ENCODE peak calls at places on chromosome 9, in seven cellular contexts. M is prostate gland, S is HCT116, N is testis, B is ovary, F is GM12891, P is upper lobe of left lung. R is an unnamed sample.

GRCh38 chr9:130770679-130771442 is 64.2 kb upstream of the ABL1 start:
- DNase-seq in M (no peak), S (peak; percentile 43), N (no peak), B (no peak), F (no peak), P (no peak), R (peak; percentile 73)

GRCh38 chr9:30075022-30075421 is 2309.4 kb upstream of the ACO1 start:
- DNase-seq in M (no peak), S (no peak), N (peak; percentile 19), B (no peak), F (no peak), P (no peak), R (no peak)

GRCh38 chr9:130409250-130409649 is 35.5 kb upstream of the ASS1 start:
- DNase-seq in M (no peak), S (no peak), N (no peak), B (no peak), F (no peak), P (no peak), R (no peak)

GRCh38 chr9:81653240-81653639 is 36.1 kb downstream of the TLE1 start:
- DNase-seq in M (no peak), S (no peak), N (no peak), B (no peak), F (no peak), P (no peak), R (no peak)

GRCh38 chr9:70936536-70936935 is 184.9 kb downstream of the TRPM3 start:
- DNase-seq in M (no peak), S (no peak), N (no peak), B (no peak), F (no peak), P (no peak), R (no peak)

GRCh38 chr9:15205632-15206243 is 101.3 kb downstream of the TTC39B start:
- DNase-seq in M (no peak), S (no peak), N (no peak), B (no peak), F (no peak), P (no peak), R (no peak)

GRCh38 chr9:91127653-91128052 is 234.1 kb downstream of the AUH start:
- DNase-seq in M (no peak), S (no peak), N (no peak), B (no peak), F (no peak), P (no peak), R (no peak)

GRCh38 chr9:107158321-107158720 is 124.8 kb upstream of the RAD23B start:
- DNase-seq in M (no peak), S (peak; percentile 51), N (peak; percentile 48), B (no peak), F (no peak), P (no peak), R (peak; percentile 1)

GRCh38 chr9:5529683-5530221 is 19.4 kb downstream of the PDCD1LG2 start:
- DNase-seq in M (no peak), S (no peak), N (no peak), B (no peak), F (no peak), P (no peak), R (no peak)

GRCh38 chr9:100206899-100207298 is 107.9 kb downstream of the INVS start:
- DNase-seq in M (no peak), S (no peak), N (no peak), B (no peak), F (no peak), P (no peak), R (no peak)

GRCh38 chr9:131997779-131998178 is 81.9 kb downstream of the MED27 start:
- DNase-seq in M (no peak), S (no peak), N (peak; percentile 77), B (peak; percentile 30), F (no peak), P (no peak), R (no peak)

GRCh38 chr9:81032030-81032572 is 657.2 kb downstream of the TLE1 start:
- DNase-seq in M (no peak), S (no peak), N (peak; percentile 19), B (no peak), F (no peak), P (no peak), R (no peak)

GRCh38 chr9:124868511-124869465 is 6.9 kb downstream of the ARPC5L start:
- DNase-seq in M (peak; percentile 80), S (peak; percentile 40), N (peak; percentile 88), B (peak; percentile 83), F (peak; percentile 95), P (peak; percentile 87), R (peak; percentile 94)

GRCh38 chr9:115973241-115973640 is 180.3 kb upstream of the PAPPA start:
- DNase-seq in M (no peak), S (no peak), N (no peak), B (no peak), F (no peak), P (no peak), R (no peak)

GRCh38 chr9:110048976-110049698 is 158.8 kb downstream of the C9orf152 start:
- DNase-seq in M (no peak), S (no peak), N (no peak), B (no peak), F (peak; percentile 18), P (no peak), R (peak; percentile 55)

GRCh38 chr9:136081826-136082495 is 13.1 kb downstream of the NACC2 start:
- DNase-seq in M (no peak), S (no peak), N (no peak), B (no peak), F (no peak), P (no peak), R (no peak)

GRCh38 chr9:77841739-77842386 is 189.7 kb downstream of the GNAQ start:
- DNase-seq in M (no peak), S (no peak), N (no peak), B (no peak), F (no peak), P (no peak), R (peak; percentile 20)

GRCh38 chr9:98968596-98969337 is 25.1 kb downstream of the COL15A1 start:
- DNase-seq in M (no peak), S (no peak), N (no peak), B (no peak), F (no peak), P (no peak), R (no peak)
- TF ChIP-seq POLR2A in M (no peak), S (no peak), N (no peak), B (no peak), F (no peak), P (no peak), R (no peak)

DNA sequence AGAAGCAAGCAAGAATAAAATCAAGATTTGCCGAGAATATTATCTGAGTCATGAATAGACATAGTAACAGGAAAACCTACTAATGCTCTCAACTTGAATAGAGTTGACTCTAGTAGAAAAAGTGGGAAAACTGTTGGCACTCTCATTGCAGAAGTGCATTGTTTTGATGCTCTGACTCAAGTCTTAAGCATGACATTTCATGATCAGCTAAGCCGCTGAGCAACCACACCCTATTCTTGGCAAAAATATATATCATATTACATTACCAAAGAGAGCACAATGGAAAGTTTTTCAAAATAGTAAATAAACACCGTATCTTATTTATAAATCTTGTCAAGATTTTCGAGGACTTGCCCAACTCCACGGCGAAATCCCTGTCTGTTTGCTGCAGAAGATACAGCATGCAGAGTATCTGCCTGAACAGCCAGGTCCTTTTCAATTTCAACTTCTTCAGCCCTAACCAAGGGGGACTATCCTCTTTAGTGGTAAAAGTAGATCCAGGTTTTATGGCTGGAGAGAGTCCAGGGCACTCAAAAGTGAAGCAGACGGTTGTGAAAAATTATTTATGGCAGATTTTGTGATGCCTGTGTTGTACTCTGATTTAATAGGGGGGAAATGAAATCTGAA is 13.9 kb upstream of the ADAMTSL1 start:
- DNase-seq in M (no peak), S (no peak), N (no peak), B (no peak), F (no peak), P (no peak), R (no peak)
- TF ChIP-seq POLR2A in M (no peak), S (no peak), N (no peak), B (no peak), F (no peak), P (no peak), R (no peak)

GRCh38 chr9:127474592-127474991 is 23.3 kb downstream of the LRSAM1 start:
- DNase-seq in M (no peak), S (no peak), N (no peak), B (no peak), F (no peak), P (no peak), R (no peak)

GRCh38 chr9:127473932-127474331 is 22.6 kb downstream of the LRSAM1 start:
- DNase-seq in M (peak; percentile 30), S (no peak), N (no peak), B (no peak), F (no peak), P (no peak), R (no peak)

GRCh38 chr9:127482662-127483061 is 31.4 kb downstream of the LRSAM1 start:
- DNase-seq in M (no peak), S (no peak), N (no peak), B (no peak), F (no peak), P (no peak), R (no peak)

GRCh38 chr9:127479507-127480081 is 28.3 kb downstream of the LRSAM1 start:
- DNase-seq in M (no peak), S (no peak), N (no peak), B (no peak), F (no peak), P (no peak), R (no peak)
- TF ChIP-seq POLR2A in M (no peak), S (no peak), N (no peak), B (no peak), F (no peak), P (no peak), R (no peak)

GRCh38 chr9:7794196-7794595 is 5.4 kb downstream of the DMAC1 start:
- DNase-seq in M (no peak), S (no peak), N (no peak), B (no peak), F (no peak), P (no peak), R (no peak)

GRCh38 chr9:7799934-7800285 is 332 bp upstream of the DMAC1 start:
- DNase-seq in M (no peak), S (no peak), N (no peak), B (no peak), F (no peak), P (no peak), R (peak; percentile 37)

GRCh38 chr9:7802666-7803065 is 3.1 kb upstream of the DMAC1 start:
- DNase-seq in M (no peak), S (no peak), N (no peak), B (no peak), F (no peak), P (no peak), R (no peak)

GRCh38 chr9:7799234-7799933 is at the start of gene DMAC1:
- DNase-seq in M (peak; percentile 60), S (peak; percentile 81), N (peak; percentile 89), B (peak; percentile 60), F (peak; percentile 65), P (peak; percentile 78), R (peak; percentile 84)
- TF ChIP-seq POLR2A in M (peak; percentile 37), S (peak; percentile 58), N (no peak), B (no peak), F (peak; percentile 58), P (no peak), R (peak; percentile 55)

GRCh38 chr9:120733190-120733589 is 18.9 kb upstream of the MEGF9 start:
- DNase-seq in M (no peak), S (no peak), N (no peak), B (no peak), F (no peak), P (peak; percentile 91), R (no peak)
- TF ChIP-seq POLR2A in M (no peak), S (no peak), N (no peak), B (no peak), F (no peak), P (no peak), R (no peak)

R was measured in erythroblast.